ENCODE peak calls at places on chromosomes 11 and 22, in six cellular contexts. L is AG04450, O is endothelial cell of umbilical vein, F is esophagus squamous epithelium, R is uterus, I is psoas muscle. C is an unnamed sample.

GRCh38 chr11:44147751-44148150 is 52.3 kb downstream of the EXT2 start:
- DNase-seq in L (no peak), O (no peak), F (no peak), R (no peak), I (no peak), C (no peak)

GRCh38 chr11:117809236-117810055 is 12.4 kb upstream of the DSCAML1 start:
- DNase-seq in L (no peak), O (no peak), F (no peak), R (peak; percentile 75), I (peak; percentile 63), C (no peak)

GRCh38 chr11:120054016-120054752 is 83.7 kb downstream of the TRIM29 start:
- DNase-seq in L (no peak), O (no peak), F (no peak), R (no peak), I (no peak), C (no peak)

GRCh38 chr22:37303821-37304274 is 21.5 kb downstream of the CYTH4 start:
- DNase-seq in L (peak; percentile 60), O (peak; percentile 78), F (no peak), R (no peak), I (peak; percentile 39), C (peak; percentile 81)

GRCh38 chr11:123195182-123196059 is at the start of gene CLMP:
- DNase-seq in L (no peak), O (no peak), F (no peak), R (peak; percentile 85), I (peak; percentile 69), C (no peak)

GRCh38 chr11:121560251-121560650 is 107.5 kb upstream of the SORL1-AS1 start:
- DNase-seq in L (no peak), O (no peak), F (no peak), R (no peak), I (no peak), C (no peak)

GRCh38 chr11:82675838-82676237 is 57.8 kb downstream of the FAM181B start:
- DNase-seq in L (no peak), O (no peak), F (no peak), R (no peak), I (no peak), C (no peak)

GRCh38 chr11:783581-784015 is 6.3 kb downstream of the CEND1 start:
- DNase-seq in L (peak; percentile 89), O (peak; percentile 80), F (no peak), R (peak; percentile 79), I (peak; percentile 87), C (peak; percentile 85)

GRCh38 chr11:94557992-94558391 is 9.2 kb upstream of the PIWIL4 start:
- DNase-seq in L (no peak), O (no peak), F (no peak), R (no peak), I (no peak), C (no peak)

GRCh38 chr11:7167976-7168740 is 79.4 kb downstream of the RBMXL2 start:
- DNase-seq in L (no peak), O (no peak), F (no peak), R (no peak), I (no peak), C (no peak)

GRCh38 chr22:30890689-30891442 is 77.7 kb downstream of the MORC2 start:
- DNase-seq in L (no peak), O (peak; percentile 19), F (no peak), R (peak; percentile 26), I (no peak), C (peak; percentile 6)
- H3K4me3 ChIP-seq in L (no peak overlapping the region), O (no peak overlapping the region), F (no peak overlapping the region), R (no peak overlapping the region), I (no peak overlapping the region), C (no peak overlapping the region)

DNA sequence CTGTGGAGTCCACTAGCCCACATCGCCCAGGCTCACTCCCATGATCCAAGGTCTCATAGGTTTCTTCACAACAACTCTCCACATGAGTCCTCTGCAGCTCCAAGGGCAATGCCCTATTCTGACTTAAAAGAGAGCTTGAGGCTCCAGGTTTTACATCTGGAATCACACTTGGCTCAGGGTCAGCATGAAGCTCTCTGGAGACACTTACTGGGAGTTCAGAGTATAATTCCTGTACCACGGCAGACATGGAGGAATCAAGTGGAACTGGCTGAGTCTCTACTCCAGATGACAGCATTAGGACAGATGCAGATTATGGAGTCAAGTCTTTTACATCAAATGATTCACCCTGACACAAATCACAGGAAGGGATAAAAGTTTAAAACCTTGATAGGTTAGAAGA is 11.4 kb downstream of the PRR14L start:
- DNase-seq in L (no peak), O (no peak), F (no peak), R (no peak), I (no peak), C (no peak)
- TF ChIP-seq CTCF in L (no peak), O (no peak), F (no peak), R (no peak), I (no peak), C (no peak)

GRCh38 chr22:46008291-46008690 is 31.3 kb upstream of the WNT7B start:
- DNase-seq in L (no peak), O (no peak), F (no peak), R (no peak), I (peak; percentile 23), C (no peak)
- H3K4me3 ChIP-seq in L (no peak overlapping the region), O (no peak overlapping the region), F (peak overlapping the region; percentile 54), R (no peak overlapping the region), I (no peak overlapping the region), C (no peak overlapping the region)

DNA sequence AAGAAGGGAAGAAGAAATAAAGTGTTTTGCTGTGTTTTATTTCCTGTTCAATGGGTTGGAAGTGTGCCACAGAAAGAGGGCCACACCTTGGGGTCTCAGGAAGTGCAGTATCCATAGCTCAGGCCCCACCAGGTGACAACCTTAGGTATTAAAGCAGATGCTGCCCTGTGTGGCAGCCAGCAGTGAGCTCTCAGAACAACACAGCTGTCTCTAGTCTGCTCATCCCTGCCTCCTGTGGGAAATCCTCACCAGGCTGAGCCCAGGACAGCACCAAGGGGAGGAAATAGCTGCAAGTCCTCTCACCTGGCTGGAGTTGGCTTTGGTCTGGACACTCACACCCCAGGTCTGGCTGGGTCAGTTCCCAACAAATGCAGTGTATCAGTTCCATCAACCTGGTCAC is 25.1 kb downstream of the ARL14EP start:
- DNase-seq in L (no peak), O (no peak), F (no peak), R (no peak), I (no peak), C (no peak)
- TF ChIP-seq CTCF in L (no peak), O (no peak), F (no peak), R (no peak), I (no peak), C (no peak)

GRCh38 chr22:41479671-41480396 is 10.9 kb downstream of the ACO2 start:
- DNase-seq in L (no peak), O (no peak), F (no peak), R (no peak), I (no peak), C (no peak)
- H3K4me3 ChIP-seq in L (peak overlapping the region; percentile 23), O (no peak overlapping the region), F (no peak overlapping the region), R (no peak overlapping the region), I (peak overlapping the region; percentile 11), C (no peak overlapping the region)

DNA sequence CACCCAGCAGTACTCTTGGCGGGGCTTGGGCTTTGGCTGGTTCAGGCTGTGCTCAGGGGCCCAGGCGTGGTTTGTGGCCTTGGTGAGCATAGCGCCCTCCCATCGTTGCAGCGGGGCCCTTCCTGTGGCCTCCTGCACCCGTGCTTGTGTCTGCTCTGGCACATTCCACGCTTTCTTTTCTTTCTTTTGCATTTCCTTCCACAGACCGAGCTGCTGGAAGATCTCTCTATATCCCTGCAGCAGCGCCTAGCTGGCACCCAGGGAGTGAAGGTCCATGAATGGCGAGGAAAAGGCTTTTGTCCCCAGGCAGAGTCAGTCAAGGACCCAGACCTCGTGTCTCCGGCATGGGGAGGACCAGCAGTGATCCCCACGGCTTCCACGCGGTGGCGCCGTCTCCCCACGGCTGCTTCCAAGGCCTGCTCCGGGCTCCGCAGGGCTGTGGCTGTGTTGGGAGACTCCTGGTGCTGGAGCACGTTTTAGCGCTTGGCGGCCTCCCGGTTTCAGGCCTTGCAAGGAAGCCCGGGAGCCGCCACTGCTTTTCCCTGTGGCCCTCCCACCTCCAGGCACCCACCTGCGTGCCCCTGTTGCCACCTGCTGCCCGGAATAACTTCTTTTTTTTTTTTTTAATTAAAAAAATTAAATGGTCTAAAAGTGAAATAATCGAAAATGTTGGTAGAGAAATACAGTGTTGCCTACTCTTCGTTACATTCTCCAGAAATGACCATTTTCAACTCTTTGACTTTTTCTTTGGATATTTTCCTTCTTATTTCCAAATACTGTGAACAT is 28.5 kb downstream of the GLB1L2 start:
- DNase-seq in L (no peak), O (peak; percentile 66), F (no peak), R (peak; percentile 45), I (peak; percentile 60), C (peak; percentile 26)
- TF ChIP-seq CTCF in L (peak; percentile 67), O (peak; percentile 86), F (peak; percentile 80), R (peak; percentile 65), I (peak; percentile 58), C (peak; percentile 74)

GRCh38 chr22:20397498-20397897 is 3.5 kb downstream of the ZNF74 start:
- DNase-seq in L (no peak), O (no peak), F (no peak), R (no peak), I (no peak), C (no peak)
- H3K4me3 ChIP-seq in L (no peak overlapping the region), O (no peak overlapping the region), F (no peak overlapping the region), R (no peak overlapping the region), I (no peak overlapping the region), C (no peak overlapping the region)